ENCODE peak calls at places on chromosomes 12 and 14, in four cellular contexts. D is K562, B is A549, E is HepG2. X is an unnamed sample.
A peak's percentile ranks its signal among the peaks of the same experiment; 100 is the strongest.

GRCh38 chr12:54561164-54561563 is 11.8 kb downstream of the PDE1B start:
- DNase-seq in E (no peak), D (no peak), B (no peak), X (no peak)

GRCh38 chr12:58302487-58303011 is 361.2 kb downstream of the ATP23 start:
- DNase-seq in D (no peak), B (peak; percentile 42), E (no peak), X (no peak)

GRCh38 chr14:64707661-64708060 is 3.4 kb downstream of the PLEKHG3 start:
- DNase-seq in D (no peak), E (peak; percentile 81), B (peak; percentile 61), X (no peak)

GRCh38 chr12:12714276-12715001 is 2.7 kb upstream of the CDKN1B start:
- DNase-seq in E (no peak), D (peak; percentile 32), B (peak; percentile 68), X (no peak)

GRCh38 chr12:47319746-47320145 is 240.0 kb upstream of the AMIGO2 start:
- DNase-seq in D (no peak), B (no peak), E (no peak), X (no peak)

GRCh38 chr12:56128669-56129209 is 672 bp downstream of the ESYT1 start:
- DNase-seq in D (no peak), B (no peak), E (no peak), X (no peak)

GRCh38 chr12:124938606-124939427 is 24.4 kb upstream of the UBC start:
- DNase-seq in D (peak; percentile 36), E (peak; percentile 78), B (peak; percentile 97), X (peak; percentile 44)

GRCh38 chr14:78162202-78162601 is 8.0 kb upstream of the NRXN3 start:
- DNase-seq in E (no peak), B (no peak), D (peak; percentile 5), X (no peak)

GRCh38 chr12:113473942-113474341 is 2.3 kb upstream of the LHX5 start:
- DNase-seq in D (no peak), E (no peak), B (no peak), X (no peak)

GRCh38 chr12:57169046-57169795 is 21.8 kb upstream of the LRP1-AS start:
- DNase-seq in D (no peak), B (no peak), E (no peak), X (no peak)

GRCh38 chr12:108605000-108605689 is 7.3 kb upstream of the TMEM119 start:
- DNase-seq in B (no peak), D (no peak), E (peak; percentile 23), X (no peak)

GRCh38 chr12:76782440-76782996 is 18.6 kb downstream of the ZDHHC17 start:
- DNase-seq in E (peak; percentile 7), D (no peak), B (no peak), X (no peak)

GRCh38 chr12:76786986-76787385 is 23.1 kb downstream of the ZDHHC17 start:
- DNase-seq in B (no peak), D (peak; percentile 65), E (no peak), X (no peak)

GRCh38 chr12:76785407-76785806 is 21.5 kb downstream of the ZDHHC17 start:
- DNase-seq in E (no peak), D (no peak), B (no peak), X (no peak)

GRCh38 chr12:76787689-76788088 is 23.8 kb downstream of the ZDHHC17 start:
- DNase-seq in B (no peak), D (no peak), E (no peak), X (no peak)

GRCh38 chr12:76784600-76785051 is 20.7 kb downstream of the ZDHHC17 start:
- DNase-seq in E (no peak), B (no peak), D (no peak), X (no peak)
- TF ChIP-seq HMGXB4 in E (no peak), B (no peak), D (no peak), X (no peak)

GRCh38 chr14:50615056-50615455 is 53.0 kb downstream of the SAV1 start:
- DNase-seq in B (no peak), E (peak; percentile 4), D (no peak), X (no peak)
- TF ChIP-seq HMGXB4 in B (no peak), E (no peak), D (no peak), X (no peak)

DNA sequence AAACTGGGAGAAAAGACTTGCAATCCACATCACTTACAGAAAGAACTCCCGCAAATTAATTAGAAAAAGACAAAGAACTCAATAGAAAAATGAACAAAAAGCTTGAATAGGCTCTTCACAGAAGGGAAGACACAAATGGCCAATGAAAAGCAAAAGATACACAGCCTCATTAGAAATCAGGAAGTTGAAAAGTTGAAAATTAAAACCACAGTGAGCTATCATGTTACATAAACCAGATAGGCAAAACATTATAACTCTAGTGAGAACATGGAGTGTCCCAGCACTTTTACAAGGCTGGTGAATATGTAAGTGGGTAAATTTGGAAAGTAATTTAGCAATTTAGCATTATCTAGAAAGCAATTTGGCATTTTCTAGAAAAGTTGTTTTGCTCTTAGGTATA is 158.4 kb upstream of the RASSF8 start:
- DNase-seq in D (no peak), B (no peak), E (no peak), X (no peak)
- TF ChIP-seq HMGXB4 in D (no peak), B (no peak), E (no peak), X (no peak)

DNA sequence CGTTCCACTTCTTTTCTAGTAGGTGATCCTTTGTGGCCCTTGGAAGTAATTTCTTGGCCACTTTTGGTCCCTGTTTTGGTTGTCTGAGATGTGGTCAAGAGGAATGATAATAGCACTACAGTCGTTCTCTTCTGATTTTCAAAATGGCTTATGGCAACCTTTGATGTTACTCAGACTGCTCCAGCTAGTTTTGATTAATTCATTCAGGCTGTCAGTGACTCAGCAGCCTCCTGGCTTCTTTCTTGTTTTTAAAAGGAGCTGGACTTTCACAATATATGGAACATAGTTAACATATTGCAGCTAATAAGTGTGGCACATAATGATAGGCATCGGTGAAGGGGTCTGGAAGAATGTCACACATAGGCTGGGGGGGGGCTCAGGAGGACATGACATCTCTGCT is 47.3 kb downstream of the WDR20 start:
- DNase-seq in B (peak; percentile 34), D (peak; percentile 15), E (no peak), X (no peak)
- TF ChIP-seq HMGXB4 in B (no peak), D (no peak), E (no peak), X (no peak)

DNA sequence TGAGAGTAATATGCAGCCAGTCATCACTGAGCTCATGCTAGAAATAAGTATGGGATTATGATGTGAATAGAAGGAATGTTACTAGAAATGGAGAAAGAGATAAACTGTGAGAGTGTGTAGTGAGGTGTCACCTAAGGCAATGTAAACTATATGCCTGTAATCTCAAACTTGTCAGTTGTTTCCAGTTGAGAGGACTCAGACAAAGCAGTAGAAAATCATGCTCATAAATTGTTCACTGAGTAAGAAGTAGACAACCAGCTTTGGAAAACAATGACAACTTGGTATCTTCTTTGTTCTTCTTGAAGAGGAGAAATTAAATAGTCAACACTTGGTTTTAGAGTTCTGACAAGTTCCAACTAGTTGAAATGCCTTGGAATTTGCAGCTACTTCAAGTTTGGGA is 148.5 kb upstream of the OR4E1 start:
- DNase-seq in D (no peak), B (no peak), E (no peak), X (no peak)
- TF ChIP-seq HMGXB4 in D (no peak), B (no peak), E (no peak), X (no peak)

DNA sequence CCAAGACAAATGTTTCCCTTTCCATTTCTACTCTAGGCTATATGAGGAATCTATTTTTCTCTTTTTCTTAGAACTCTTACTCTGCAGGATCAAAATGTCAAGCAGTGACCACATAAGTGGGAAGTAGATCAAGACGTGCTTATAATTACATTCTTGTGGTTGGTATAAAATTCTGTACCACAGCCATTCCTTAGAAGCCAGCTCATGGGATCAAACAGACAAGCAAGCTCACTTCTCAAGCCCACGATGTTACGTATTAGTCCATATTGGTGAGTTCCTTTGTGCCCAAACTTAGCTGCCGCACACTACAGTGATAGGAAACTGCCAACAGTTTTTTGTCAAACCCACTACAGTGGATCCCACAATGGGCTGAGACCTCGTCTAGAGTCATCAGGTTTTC is 53.4 kb downstream of the IFNG start:
- DNase-seq in E (no peak), B (no peak), D (no peak), X (no peak)
- TF ChIP-seq HMGXB4 in E (no peak), B (no peak), D (no peak), X (no peak)

DNA sequence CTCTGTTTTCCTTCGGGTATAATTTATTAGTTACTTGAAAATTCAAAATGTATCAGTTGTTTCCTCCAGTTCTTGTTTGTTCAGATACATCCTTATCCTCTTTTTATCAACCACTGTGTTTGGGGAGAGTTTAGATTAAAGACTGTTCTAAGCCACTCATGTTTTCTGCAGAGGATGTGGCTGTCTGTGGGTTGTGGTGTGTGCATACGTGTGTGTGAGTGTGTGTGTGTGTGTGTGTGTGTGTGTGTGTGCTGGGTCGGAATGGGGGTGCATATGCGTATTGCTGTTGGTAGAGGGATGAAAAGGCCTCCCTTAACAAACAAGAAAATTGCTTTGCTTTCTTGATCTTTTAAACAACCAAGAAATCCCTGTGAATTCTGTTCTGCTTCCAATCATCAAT is 131.6 kb downstream of the RMST start:
- DNase-seq in B (no peak), D (no peak), E (no peak), X (no peak)
- TF ChIP-seq HMGXB4 in B (no peak), D (no peak), E (no peak), X (no peak)

GRCh38 chr14:57559561-57559960 is 65.9 kb upstream of the CCDC198 start:
- DNase-seq in B (no peak), D (no peak), E (no peak), X (no peak)

DNA sequence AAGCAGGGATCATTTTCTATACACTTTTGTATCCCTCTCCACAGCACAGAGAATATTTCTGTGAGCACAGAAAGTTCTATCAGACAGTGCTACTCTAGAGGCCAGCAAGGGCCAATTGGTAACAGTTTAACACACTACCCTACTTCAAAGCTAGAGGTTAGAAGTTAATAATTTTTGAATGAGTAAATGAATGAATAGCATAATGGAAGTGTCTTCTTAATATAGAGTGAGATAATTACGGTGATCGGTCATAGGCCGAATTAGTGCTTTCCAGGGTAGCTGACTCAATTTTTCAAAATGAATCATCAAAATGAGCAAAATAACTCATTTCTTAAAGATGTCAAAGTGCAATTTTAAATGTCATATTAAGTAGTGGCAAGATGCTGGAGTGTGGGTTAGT is 67.0 kb upstream of the CCDC198 start:
- DNase-seq in E (no peak), B (no peak), D (no peak), X (no peak)
- TF ChIP-seq HMGXB4 in E (no peak), B (no peak), D (no peak), X (no peak)

GRCh38 chr14:71529855-71530254 is 402.4 kb upstream of the RGS6 start:
- DNase-seq in D (no peak), E (no peak), B (no peak), X (no peak)
- TF ChIP-seq HMGXB4 in D (no peak), E (no peak), B (no peak), X (no peak)

GRCh38 chr12:106766393-106766826 is 8.1 kb upstream of the RIC8B start:
- DNase-seq in B (no peak), E (no peak), D (no peak), X (no peak)

GRCh38 chr12:106769078-106769477 is 5.4 kb upstream of the RIC8B start:
- DNase-seq in E (peak; percentile 66), B (peak; percentile 83), D (no peak), X (peak; percentile 51)

GRCh38 chr12:106769546-106769945 is 4.9 kb upstream of the RIC8B start:
- DNase-seq in B (peak; percentile 52), E (no peak), D (no peak), X (no peak)

GRCh38 chr12:106767954-106768501 is 6.5 kb upstream of the RIC8B start:
- DNase-seq in E (no peak), D (no peak), B (peak; percentile 62), X (peak; percentile 50)

GRCh38 chr12:106767206-106767605 is 7.3 kb upstream of the RIC8B start:
- DNase-seq in E (no peak), B (no peak), D (no peak), X (no peak)
- TF ChIP-seq HMGXB4 in E (no peak), B (no peak), D (no peak), X (no peak)